ENCODE peak calls at places on chromosomes 4 and X, in five cellular contexts. One of them, this sample, is unnamed.

GRCh38 chr4:7151668-7152227 is 40.6 kb upstream of the SORCS2 start:
- DNase-seq in stomach: no peak
- DNase-seq in HepG2: no peak
- DNase-seq in ovary: no peak
- DNase-seq in CD8-positive, alpha-beta memory T cell: no peak
- DNase-seq in this sample: no peak

GRCh38 chr4:87005369-87005689 is 70.5 kb downstream of the AFF1 start:
- DNase-seq in CD8-positive, alpha-beta memory T cell: no peak
- DNase-seq in ovary: no peak
- DNase-seq in HepG2: no peak
- DNase-seq in stomach: no peak
- DNase-seq in this sample: no peak

GRCh38 chrX:123525131-123525725 is 207.6 kb downstream of the THOC2 start:
- DNase-seq in CD8-positive, alpha-beta memory T cell: no peak
- DNase-seq in stomach: no peak
- DNase-seq in HepG2: no peak
- DNase-seq in ovary: no peak
- DNase-seq in this sample: no peak

GRCh38 chr4:78845469-78845868 is 69.3 kb downstream of the BMP2K start:
- DNase-seq in CD8-positive, alpha-beta memory T cell: no peak
- DNase-seq in stomach: no peak
- DNase-seq in ovary: no peak
- DNase-seq in HepG2: no peak
- DNase-seq in this sample: no peak

GRCh38 chr4:5918331-5919030 is 25.6 kb upstream of the CRMP1 start:
- DNase-seq in stomach: no peak
- DNase-seq in ovary: no peak
- DNase-seq in HepG2: no peak
- DNase-seq in CD8-positive, alpha-beta memory T cell: no peak
- DNase-seq in this sample: peak

GRCh38 chr4:99462875-99463464 is 27.8 kb upstream of the ADH7 start:
- DNase-seq in HepG2: peak
- DNase-seq in CD8-positive, alpha-beta memory T cell: no peak
- DNase-seq in ovary: peak
- DNase-seq in stomach: peak
- DNase-seq in this sample: peak

GRCh38 chrX:56798866-56799864 is 70.1 kb downstream of the NBDY start:
- DNase-seq in HepG2: peak
- DNase-seq in CD8-positive, alpha-beta memory T cell: no peak
- DNase-seq in ovary: peak
- DNase-seq in stomach: peak
- DNase-seq in this sample: no peak

GRCh38 chr4:7581477-7581876 is 146.7 kb upstream of the PSAPL1 start:
- DNase-seq in HepG2: no peak
- DNase-seq in ovary: peak
- DNase-seq in stomach: no peak
- DNase-seq in CD8-positive, alpha-beta memory T cell: no peak
- DNase-seq in this sample: peak

GRCh38 chrX:101693476-101693875 is 33.8 kb upstream of the ARMCX2 start:
- DNase-seq in stomach: no peak
- DNase-seq in CD8-positive, alpha-beta memory T cell: no peak
- DNase-seq in HepG2: no peak
- DNase-seq in ovary: no peak
- DNase-seq in this sample: no peak

GRCh38 chr4:8376361-8377102 is 64.0 kb downstream of the ACOX3 start:
- DNase-seq in HepG2: no peak
- DNase-seq in CD8-positive, alpha-beta memory T cell: no peak
- DNase-seq in stomach: no peak
- DNase-seq in ovary: no peak
- DNase-seq in this sample: no peak

GRCh38 chr4:39255266-39255665 is 72.9 kb downstream of the WDR19 start:
- DNase-seq in CD8-positive, alpha-beta memory T cell: no peak
- DNase-seq in HepG2: peak
- DNase-seq in ovary: no peak
- DNase-seq in stomach: no peak
- DNase-seq in this sample: no peak

GRCh38 chrX:40154853-40155616 is 57.3 kb upstream of the BCOR start:
- DNase-seq in ovary: peak
- DNase-seq in CD8-positive, alpha-beta memory T cell: no peak
- DNase-seq in stomach: peak
- DNase-seq in HepG2: peak
- DNase-seq in this sample: peak

GRCh38 chrX:13939741-13940597 is 89.7 kb downstream of the GEMIN8 start:
- DNase-seq in CD8-positive, alpha-beta memory T cell: no peak
- DNase-seq in HepG2: no peak
- DNase-seq in stomach: no peak
- DNase-seq in ovary: no peak
- DNase-seq in this sample: no peak

GRCh38 chrX:13938053-13938765 is 91.5 kb downstream of the GEMIN8 start:
- DNase-seq in ovary: peak
- DNase-seq in HepG2: no peak
- DNase-seq in stomach: peak
- DNase-seq in CD8-positive, alpha-beta memory T cell: no peak
- DNase-seq in this sample: peak

GRCh38 chrX:13937370-13938052 is 92.2 kb downstream of the GEMIN8 start:
- DNase-seq in CD8-positive, alpha-beta memory T cell: no peak
- DNase-seq in ovary: no peak
- DNase-seq in HepG2: no peak
- DNase-seq in stomach: no peak
- DNase-seq in this sample: no peak

GRCh38 chrX:13940646-13941045 is 89.0 kb downstream of the GEMIN8 start:
- DNase-seq in stomach: no peak
- DNase-seq in CD8-positive, alpha-beta memory T cell: no peak
- DNase-seq in ovary: no peak
- DNase-seq in HepG2: no peak
- DNase-seq in this sample: no peak

DNA sequence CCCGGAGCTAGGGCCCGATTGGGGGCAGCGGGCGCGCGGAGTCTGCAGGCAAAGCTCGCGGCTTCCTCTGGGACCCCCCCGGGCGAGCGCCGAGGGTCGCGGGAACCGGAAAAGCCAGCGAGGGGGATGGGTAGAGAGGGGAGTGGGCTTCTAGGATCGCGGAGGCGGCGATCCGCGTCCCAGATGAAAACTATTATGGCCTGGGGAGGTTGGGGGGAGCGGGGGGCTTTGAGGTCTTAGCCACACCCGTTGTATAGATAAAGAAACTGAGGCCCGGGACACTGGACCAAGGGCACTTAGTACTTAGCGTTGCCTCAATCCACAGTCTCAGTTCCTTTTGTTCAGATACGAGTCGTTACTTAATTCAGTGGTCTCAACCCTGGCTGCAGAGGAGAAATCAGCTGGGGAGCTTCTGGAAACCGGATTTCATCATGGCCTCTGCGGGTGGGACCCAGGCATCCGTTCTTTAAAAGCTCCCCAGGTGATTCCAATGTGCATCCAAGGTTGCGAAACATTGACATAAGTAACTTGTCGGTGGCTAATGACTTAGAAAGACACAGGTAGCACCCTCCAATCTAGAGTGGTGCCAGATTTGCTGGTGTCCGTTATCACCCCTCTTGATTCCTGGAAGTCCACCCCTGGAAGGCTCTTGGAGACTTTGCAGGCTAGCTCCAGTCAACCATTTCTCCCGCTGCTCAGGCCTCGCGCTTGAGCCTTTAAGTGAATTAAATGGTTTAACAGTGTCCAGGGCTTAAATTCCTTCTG is 90.7 kb downstream of the GEMIN8 start:
- DNase-seq in stomach: no peak
- DNase-seq in ovary: no peak
- DNase-seq in CD8-positive, alpha-beta memory T cell: no peak
- DNase-seq in HepG2: no peak
- DNase-seq in this sample: peak
- H3K4me3 ChIP-seq in stomach: peak
- H3K4me3 ChIP-seq in ovary: peak
- H3K4me3 ChIP-seq in CD8-positive, alpha-beta memory T cell: no peak
- H3K4me3 ChIP-seq in HepG2: no peak
- H3K4me3 ChIP-seq in this sample: peak

GRCh38 chrX:47327902-47328301 is 42.5 kb upstream of the ZNF157 start:
- DNase-seq in CD8-positive, alpha-beta memory T cell: no peak
- DNase-seq in ovary: no peak
- DNase-seq in stomach: no peak
- DNase-seq in HepG2: no peak
- DNase-seq in this sample: no peak
- H3K4me3 ChIP-seq in CD8-positive, alpha-beta memory T cell: no peak
- H3K4me3 ChIP-seq in ovary: no peak
- H3K4me3 ChIP-seq in stomach: no peak
- H3K4me3 ChIP-seq in HepG2: no peak
- H3K4me3 ChIP-seq in this sample: no peak

GRCh38 chr4:176102414-176102813 is 36.8 kb downstream of the WDR17 start:
- DNase-seq in CD8-positive, alpha-beta memory T cell: no peak
- DNase-seq in HepG2: no peak
- DNase-seq in ovary: no peak
- DNase-seq in stomach: no peak
- DNase-seq in this sample: no peak

DNA sequence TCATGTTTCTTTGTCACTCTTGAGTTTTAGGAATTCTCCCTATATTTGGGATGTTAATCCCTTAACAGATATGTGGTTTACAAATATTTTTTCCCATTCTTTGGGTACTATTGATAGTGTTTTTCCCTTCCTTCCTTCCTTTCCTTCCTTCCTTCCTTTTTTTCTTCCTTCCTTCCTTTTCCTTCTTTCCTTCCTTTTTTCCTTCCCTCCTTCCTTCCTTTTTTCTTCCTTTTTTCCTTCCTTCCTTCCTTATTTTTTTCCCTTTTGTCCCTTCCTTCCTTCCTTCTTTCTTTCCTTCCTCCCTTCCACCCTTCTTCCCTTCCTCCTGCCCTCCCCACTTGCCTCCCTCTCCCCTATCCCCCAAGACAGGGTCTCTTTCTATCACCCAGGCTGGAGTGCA is 42.1 kb downstream of the WDR17 start:
- DNase-seq in stomach: no peak
- DNase-seq in HepG2: no peak
- DNase-seq in CD8-positive, alpha-beta memory T cell: no peak
- DNase-seq in ovary: no peak
- DNase-seq in this sample: no peak
- H3K4me3 ChIP-seq in stomach: no peak
- H3K4me3 ChIP-seq in HepG2: no peak
- H3K4me3 ChIP-seq in CD8-positive, alpha-beta memory T cell: no peak
- H3K4me3 ChIP-seq in ovary: no peak
- H3K4me3 ChIP-seq in this sample: no peak

GRCh38 chr4:58113083-58113482 is 1002.9 kb upstream of the IGFBP7 start:
- DNase-seq in stomach: no peak
- DNase-seq in CD8-positive, alpha-beta memory T cell: no peak
- DNase-seq in ovary: no peak
- DNase-seq in HepG2: no peak
- DNase-seq in this sample: no peak
- H3K4me3 ChIP-seq in stomach: no peak
- H3K4me3 ChIP-seq in CD8-positive, alpha-beta memory T cell: no peak
- H3K4me3 ChIP-seq in ovary: no peak
- H3K4me3 ChIP-seq in HepG2: no peak
- H3K4me3 ChIP-seq in this sample: no peak

DNA sequence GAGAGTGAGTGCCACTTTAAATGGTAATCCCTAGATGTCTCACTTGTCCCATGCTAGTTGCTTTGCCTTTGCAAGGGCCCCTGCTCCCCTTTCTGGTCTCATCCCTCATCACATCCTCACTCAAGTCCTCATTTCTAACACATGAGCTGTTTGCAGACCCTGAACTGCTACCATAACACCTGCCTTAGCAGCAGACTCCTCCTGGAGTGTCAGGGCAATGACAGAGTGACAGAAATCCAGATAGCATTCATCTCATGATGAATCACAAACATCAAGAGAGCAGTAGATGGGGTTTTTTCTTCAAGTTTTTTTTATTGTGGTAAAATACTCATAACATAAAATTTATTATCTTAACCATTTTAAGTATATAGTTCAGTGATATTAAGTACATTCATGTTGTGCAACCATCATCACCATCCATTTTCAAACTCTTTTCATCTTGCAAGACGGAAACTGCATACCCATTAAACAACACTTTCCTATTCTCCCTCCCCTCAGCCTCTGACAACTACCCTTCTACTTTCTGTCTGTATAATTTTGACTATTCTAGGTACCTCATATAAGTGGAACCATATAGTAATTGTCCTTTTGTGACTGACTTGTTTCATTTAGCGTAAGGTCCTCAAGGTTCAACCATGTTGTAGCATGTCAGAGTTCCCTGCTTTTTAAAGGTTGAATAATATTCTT is 133.2 kb upstream of the RPS6KA3 start:
- DNase-seq in CD8-positive, alpha-beta memory T cell: no peak
- DNase-seq in ovary: no peak
- DNase-seq in stomach: no peak
- DNase-seq in HepG2: no peak
- DNase-seq in this sample: no peak
- H3K4me3 ChIP-seq in CD8-positive, alpha-beta memory T cell: no peak
- H3K4me3 ChIP-seq in ovary: no peak
- H3K4me3 ChIP-seq in stomach: no peak
- H3K4me3 ChIP-seq in HepG2: no peak
- H3K4me3 ChIP-seq in this sample: no peak

GRCh38 chr4:125796138-125796537 is 481.4 kb downstream of the FAT4 start:
- DNase-seq in ovary: no peak
- DNase-seq in stomach: no peak
- DNase-seq in CD8-positive, alpha-beta memory T cell: no peak
- DNase-seq in HepG2: no peak
- DNase-seq in this sample: no peak
- H3K4me3 ChIP-seq in ovary: no peak
- H3K4me3 ChIP-seq in stomach: no peak
- H3K4me3 ChIP-seq in CD8-positive, alpha-beta memory T cell: no peak
- H3K4me3 ChIP-seq in HepG2: no peak
- H3K4me3 ChIP-seq in this sample: no peak

DNA sequence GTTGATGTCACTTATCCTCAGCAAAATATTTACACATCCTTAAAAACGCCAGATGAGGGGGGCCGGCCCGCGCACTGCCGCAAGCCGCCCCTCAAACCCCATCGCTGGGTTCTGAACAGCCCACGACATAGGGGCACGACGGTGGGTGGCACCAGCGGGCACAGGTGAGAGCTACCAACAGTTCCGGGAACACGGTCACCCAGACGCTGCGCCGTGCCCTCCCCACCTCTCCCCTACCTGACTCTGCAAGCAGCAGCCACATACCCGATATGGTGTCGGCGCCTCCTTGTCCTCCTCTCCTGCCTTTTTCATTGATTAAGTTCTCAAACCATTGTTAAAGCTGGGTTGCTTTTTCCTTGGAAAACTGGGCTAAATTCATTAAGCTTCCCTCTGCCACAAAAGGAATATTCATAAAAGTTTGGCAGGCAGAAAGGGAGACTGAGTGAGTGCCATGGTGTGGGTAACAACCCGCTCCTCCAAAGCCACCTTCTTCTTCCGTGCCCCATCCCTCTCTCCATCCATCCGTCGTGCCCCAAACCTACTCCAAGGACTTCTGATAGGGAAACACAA is 1.4 kb downstream of the RAI2 start:
- DNase-seq in stomach: peak
- DNase-seq in CD8-positive, alpha-beta memory T cell: no peak
- DNase-seq in ovary: peak
- DNase-seq in HepG2: no peak
- DNase-seq in this sample: peak
- H3K4me3 ChIP-seq in stomach: peak
- H3K4me3 ChIP-seq in CD8-positive, alpha-beta memory T cell: no peak
- H3K4me3 ChIP-seq in ovary: peak
- H3K4me3 ChIP-seq in HepG2: no peak
- H3K4me3 ChIP-seq in this sample: peak

GRCh38 chrX:27863813-27864212 is 56.0 kb downstream of the MAGEB10 start:
- DNase-seq in ovary: no peak
- DNase-seq in CD8-positive, alpha-beta memory T cell: no peak
- DNase-seq in stomach: no peak
- DNase-seq in HepG2: no peak
- DNase-seq in this sample: no peak
- H3K4me3 ChIP-seq in ovary: no peak
- H3K4me3 ChIP-seq in CD8-positive, alpha-beta memory T cell: no peak
- H3K4me3 ChIP-seq in stomach: no peak
- H3K4me3 ChIP-seq in HepG2: no peak
- H3K4me3 ChIP-seq in this sample: no peak

This sample was measured in thyroid gland.